ENCODE peak calls at places on chromosome 9, in five cellular contexts. J is left ventricle myocardium inferior; Y is stomach; V is CD4-positive, alpha-beta memory T cell; P is effector memory CD4-positive, alpha-beta T cell. E is an unnamed sample.

GRCh38 chr9:25602366-25603044 is 75.7 kb downstream of the TUSC1 start:
- DNase-seq in J (no peak), Y (no peak), V (no peak), P (no peak), E (no peak)

GRCh38 chr9:2465921-2466460 is 155.6 kb upstream of the VLDLR start:
- DNase-seq in J (no peak), Y (no peak), V (no peak), P (no peak), E (no peak)

GRCh38 chr9:73125651-73126050 is 26.0 kb upstream of the ANXA1 start:
- DNase-seq in J (no peak), Y (no peak), V (no peak), P (no peak), E (no peak)

GRCh38 chr9:70852711-70853240 is 268.6 kb downstream of the TRPM3 start:
- DNase-seq in J (no peak), Y (no peak), V (no peak), P (no peak), E (no peak)

GRCh38 chr9:81522721-81523551 is 166.4 kb downstream of the TLE1 start:
- DNase-seq in J (no peak), Y (no peak), V (no peak), P (no peak), E (peak)

GRCh38 chr9:133421615-133422542 is at the start of gene ADAMTS13:
- DNase-seq in J (no peak), Y (no peak), V (no peak), P (no peak), E (no peak)

GRCh38 chr9:93908591-93909241 is 46.4 kb downstream of the BARX1 start:
- DNase-seq in J (no peak), Y (peak), V (no peak), P (no peak), E (no peak)

GRCh38 chr9:99823392-99824377 is 2.0 kb downstream of the NR4A3 start:
- DNase-seq in J (peak), Y (peak), V (peak), P (peak), E (peak)

GRCh38 chr9:112411626-112412027 is 31.7 kb downstream of the HSDL2 start:
- DNase-seq in J (no peak), Y (no peak), V (no peak), P (no peak), E (no peak)

GRCh38 chr9:110691002-110691549 is 22.5 kb downstream of the MUSK start:
- DNase-seq in J (no peak), Y (no peak), V (no peak), P (no peak), E (no peak)

GRCh38 chr9:133852476-133852875 is 114.3 kb upstream of the SARDH start:
- DNase-seq in J (no peak), Y (no peak), V (no peak), P (no peak), E (no peak)

GRCh38 chr9:545480-545879 is 296.0 kb upstream of the DMRT1 start:
- DNase-seq in J (peak), Y (no peak), V (no peak), P (no peak), E (no peak)

GRCh38 chr9:34428325-34428958 is 29.9 kb downstream of the FAM219A start:
- DNase-seq in J (no peak), Y (peak), V (no peak), P (no peak), E (peak)

GRCh38 chr9:93451762-93452709 is 551 bp downstream of the FAM120A start:
- DNase-seq in J (peak), Y (peak), V (peak), P (peak), E (peak)

GRCh38 chr9:126705767-126706697 is 92.3 kb downstream of the LMX1B start:
- DNase-seq in J (peak), Y (peak), V (peak), P (peak), E (peak)

GRCh38 chr9:108580021-108580439 is 275.8 kb downstream of the ACTL7B start:
- DNase-seq in J (no peak), Y (no peak), V (no peak), P (no peak), E (no peak)

GRCh38 chr9:136138566-136138965 is 19.9 kb upstream of the TMEM250 start:
- DNase-seq in J (no peak), Y (no peak), V (no peak), P (no peak), E (no peak)

GRCh38 chr9:129175825-129176633 is 2.0 kb downstream of the IER5L start:
- DNase-seq in J (peak), Y (peak), V (peak), P (peak), E (peak)

GRCh38 chr9:137453643-137454081 is 5.5 kb downstream of the NSMF start:
- DNase-seq in J (peak), Y (peak), V (peak), P (peak), E (peak)

GRCh38 chr9:34158362-34158869 is 20.4 kb upstream of the UBAP1 start:
- DNase-seq in J (no peak), Y (no peak), V (no peak), P (no peak), E (no peak)

GRCh38 chr9:36152741-36153438 is 16.3 kb upstream of the CCIN start:
- DNase-seq in J (no peak), Y (no peak), V (no peak), P (no peak), E (no peak)
- H3K4me3 ChIP-seq in J (no peak), Y (no peak), V (no peak), P (no peak), E (no peak)

GRCh38 chr9:33106827-33107621 is 30.6 kb upstream of the SMU1 start:
- DNase-seq in J (peak), Y (peak), V (no peak), P (no peak), E (no peak)
- H3K27ac ChIP-seq in J (peak), Y (peak), V (no peak), P (no peak), E (peak)

GRCh38 chr9:125401317-125401716 is 139.7 kb downstream of the GAPVD1 start:
- DNase-seq in J (no peak), Y (no peak), V (no peak), P (no peak), E (no peak)
- H3K4me3 ChIP-seq in J (no peak), Y (no peak), V (no peak), P (no peak), E (no peak)

DNA sequence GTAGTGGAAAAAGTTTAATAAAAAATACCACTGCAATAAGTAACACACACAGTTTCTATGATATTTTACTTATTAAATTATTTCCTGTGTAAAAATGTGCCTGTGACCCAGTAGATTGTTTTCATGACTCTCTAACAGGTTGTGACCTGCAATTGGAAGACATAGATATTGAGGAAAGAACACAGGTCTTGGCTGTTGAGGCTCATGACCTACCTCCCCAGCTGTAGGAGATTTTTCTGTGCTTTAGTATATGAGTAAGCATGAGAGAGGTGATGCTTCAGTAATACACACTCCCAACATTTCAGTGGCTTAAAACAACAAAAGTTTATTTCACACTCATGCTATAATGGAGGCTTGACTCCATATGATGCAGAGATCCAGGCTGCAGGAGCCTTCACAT is 47.3 kb upstream of the TNC start:
- DNase-seq in J (no peak), Y (no peak), V (no peak), P (no peak), E (no peak)
- H3K27ac ChIP-seq in J (no peak), Y (no peak), V (no peak), P (no peak), E (no peak)

GRCh38 chr9:14312721-14313377 is 1.1 kb downstream of the NFIB start:
- DNase-seq in J (peak), Y (no peak), V (no peak), P (no peak), E (peak)
- H3K4me3 ChIP-seq in J (peak), Y (peak), V (no peak), P (no peak), E (peak)